ENCODE peak calls at places on chromosomes 7 and 10, in four cellular contexts. C is tibial artery, T is heart right ventricle, U is aorta. N is an unnamed sample.

GRCh38 chr7:127392182-127392565 is 334 bp downstream of the ZNF800 start:
- DNase-seq in C (peak; percentile 73), T (no peak), U (peak; percentile 76), N (peak; percentile 57)

GRCh38 chr10:29804025-29804852 is 169.5 kb upstream of the SVIL start:
- DNase-seq in T (no peak), U (peak; percentile 87), C (peak; percentile 82), N (no peak)

GRCh38 chr7:70808876-70809275 is 323.1 kb upstream of the GALNT17 start:
- DNase-seq in U (no peak), C (no peak), T (no peak), N (no peak)

GRCh38 chr10:71203124-71203523 is 9.2 kb upstream of the UNC5B start:
- DNase-seq in C (no peak), T (no peak), U (no peak), N (no peak)

GRCh38 chr7:142592664-142593063 is 156.6 kb upstream of the PRSS1 start:
- DNase-seq in T (no peak), C (no peak), U (no peak), N (no peak)

GRCh38 chr7:5659584-5659983 is 121.9 kb downstream of the RNF216 start:
- DNase-seq in U (no peak), T (no peak), C (no peak), N (no peak)

GRCh38 chr7:106824458-106824857 is 40.6 kb upstream of the PIK3CG start:
- DNase-seq in T (no peak), C (no peak), U (no peak), N (no peak)

GRCh38 chr10:99700649-99701048 is 31.3 kb downstream of the COX15 start:
- DNase-seq in C (no peak), T (no peak), U (no peak), N (no peak)

GRCh38 chr7:1058821-1059199 is 14.5 kb downstream of the GPR146 start:
- DNase-seq in U (no peak), T (no peak), C (no peak), N (no peak)

GRCh38 chr10:80397014-80397413 is 11.3 kb upstream of the PRXL2A start:
- DNase-seq in T (no peak), C (no peak), U (no peak), N (no peak)

GRCh38 chr10:33252324-33252723 is 82.1 kb downstream of the NRP1 start:
- DNase-seq in C (no peak), U (no peak), T (no peak), N (no peak)

GRCh38 chr7:103560136-103560535 is 114.1 kb upstream of the SLC26A5 start:
- DNase-seq in C (no peak), U (no peak), T (no peak), N (no peak)

GRCh38 chr10:59337254-59337653 is 25.1 kb downstream of the FAM13C start:
- DNase-seq in U (no peak), T (no peak), C (peak; percentile 73), N (no peak)

GRCh38 chr7:30157217-30157616 is 22.4 kb downstream of the MTURN start:
- DNase-seq in U (no peak), T (no peak), C (no peak), N (no peak)

GRCh38 chr10:80504158-80504811 is 33.4 kb upstream of the SH2D4B start:
- DNase-seq in T (no peak), U (no peak), C (no peak), N (no peak)

GRCh38 chr10:6237189-6237496 is 34.4 kb downstream of the PFKFB3 start:
- DNase-seq in C (no peak), U (no peak), T (no peak), N (no peak)

GRCh38 chr10:123348721-123349120 is 194.5 kb downstream of the BUB3 start:
- DNase-seq in C (no peak), U (no peak), T (no peak), N (no peak)

GRCh38 chr7:118214051-118214832 is 10.3 kb upstream of the ANKRD7 start:
- DNase-seq in C (peak; percentile 80), U (peak; percentile 83), T (peak; percentile 79), N (peak; percentile 28)

GRCh38 chr10:43390791-43391190 is 18.2 kb downstream of the HNRNPF start:
- DNase-seq in U (peak; percentile 25), T (no peak), C (no peak), N (no peak)

GRCh38 chr7:756928-757560 is 30.0 kb upstream of the PRKAR1B start:
- DNase-seq in T (no peak), U (no peak), C (peak; percentile 57), N (no peak)

GRCh38 chr7:102093599-102094001 is 193.1 kb upstream of the SH2B2 start:
- DNase-seq in C (no peak), U (no peak), T (no peak), N (no peak)

GRCh38 chr7:96116173-96116572 is 205.7 kb downstream of the SLC25A13 start:
- DNase-seq in T (no peak), U (no peak), C (no peak), N (no peak)

GRCh38 chr7:148987751-148988512 is 40.4 kb downstream of the PDIA4 start:
- DNase-seq in C (peak; percentile 43), T (no peak), U (no peak), N (no peak)

GRCh38 chr7:106752345-106752744 is 91.4 kb upstream of the CCDC71L start:
- DNase-seq in T (no peak), U (no peak), C (no peak), N (no peak)

GRCh38 chr7:140983802-140984201 is 30.9 kb downstream of the MRPS33 start:
- DNase-seq in C (no peak), T (no peak), U (no peak), N (no peak)

GRCh38 chr7:33423646-33424020 is 294.3 kb downstream of the BBS9 start:
- DNase-seq in C (no peak), T (no peak), U (no peak), N (no peak)

GRCh38 chr7:101442426-101443070 is 79.9 kb downstream of the COL26A1 start:
- DNase-seq in T (no peak), C (no peak), U (no peak), N (no peak)

GRCh38 chr7:25496394-25497103 is 268.3 kb upstream of the NPVF start:
- DNase-seq in U (no peak), T (no peak), C (no peak), N (no peak)

GRCh38 chr10:64558094-64558870 is 1037.1 kb downstream of the REEP3 start:
- DNase-seq in C (no peak), T (no peak), U (no peak), N (no peak)

GRCh38 chr7:70782729-70783290 is 349.1 kb upstream of the GALNT17 start:
- DNase-seq in U (no peak), T (no peak), C (no peak), N (no peak)

GRCh38 chr7:14934831-14935230 is 32.3 kb upstream of the DGKB start:
- DNase-seq in T (no peak), C (no peak), U (no peak), N (no peak)

GRCh38 chr10:49739426-49739825 is 22.7 kb downstream of the OGDHL start:
- DNase-seq in U (no peak), T (no peak), C (peak; percentile 60), N (no peak)

GRCh38 chr10:43700306-43700705 is 51.6 kb upstream of the ZNF32 start:
- DNase-seq in T (no peak), C (no peak), U (no peak), N (no peak)

GRCh38 chr7:136993377-136993776 is 124.9 kb downstream of the CHRM2 start:
- DNase-seq in C (no peak), U (no peak), T (no peak), N (no peak)

GRCh38 chr10:124032982-124033886 is 60.2 kb downstream of the CHST15 start:
- DNase-seq in U (peak; percentile 27), T (no peak), C (no peak), N (no peak)

GRCh38 chr7:155062431-155062830 is 7.7 kb upstream of the HTR5A start:
- DNase-seq in U (no peak), C (no peak), T (no peak), N (no peak)

GRCh38 chr10:17348111-17349008 is 106.0 kb downstream of the ST8SIA6 start:
- DNase-seq in T (peak; percentile 68), C (peak; percentile 70), U (peak; percentile 67), N (no peak)

GRCh38 chr7:131431289-131431688 is 103.6 kb downstream of the MKLN1 start:
- DNase-seq in C (no peak), U (no peak), T (no peak), N (no peak)

GRCh38 chr7:35012155-35012554 is 25.1 kb downstream of the DPY19L1 start:
- DNase-seq in C (no peak), U (no peak), T (no peak), N (no peak)

GRCh38 chr7:76425156-76425555 is 406 bp downstream of the ZP3 start:
- DNase-seq in T (no peak), C (peak; percentile 56), U (peak; percentile 35), N (no peak)

GRCh38 chr7:2380461-2380860 is 22.9 kb upstream of the CHST12 start:
- DNase-seq in T (no peak), U (no peak), C (no peak), N (no peak)
- H3K9me3 ChIP-seq in T (no peaks in the 10 kb centered on the region), U (no peaks in the 10 kb centered on the region), C (no peaks in the 10 kb centered on the region), N (no peaks in the 10 kb centered on the region)

GRCh38 chr7:157973971-157974677 is 613.5 kb downstream of the PTPRN2 start:
- DNase-seq in T (no peak), C (peak; percentile 56), U (no peak), N (no peak)
- H3K9me3 ChIP-seq in T (no peaks in the 10 kb centered on the region), C (peaks cover 20% of the 10 kb centered on the region), U (peaks cover 7% of the 10 kb centered on the region), N (no peaks in the 10 kb centered on the region)

GRCh38 chr10:48502791-48503190 is 102.1 kb downstream of the ARHGAP22 start:
- DNase-seq in U (no peak), T (no peak), C (no peak), N (no peak)

GRCh38 chr10:48503293-48503911 is 101.5 kb downstream of the ARHGAP22 start:
- DNase-seq in U (no peak), T (no peak), C (peak; percentile 31), N (no peak)

GRCh38 chr10:48501806-48502771 is 102.8 kb downstream of the ARHGAP22 start:
- DNase-seq in T (no peak), U (no peak), C (peak; percentile 23), N (no peak)

GRCh38 chr10:48498940-48499510 is 105.8 kb downstream of the ARHGAP22 start:
- DNase-seq in U (no peak), T (no peak), C (peak; percentile 56), N (no peak)

DNA sequence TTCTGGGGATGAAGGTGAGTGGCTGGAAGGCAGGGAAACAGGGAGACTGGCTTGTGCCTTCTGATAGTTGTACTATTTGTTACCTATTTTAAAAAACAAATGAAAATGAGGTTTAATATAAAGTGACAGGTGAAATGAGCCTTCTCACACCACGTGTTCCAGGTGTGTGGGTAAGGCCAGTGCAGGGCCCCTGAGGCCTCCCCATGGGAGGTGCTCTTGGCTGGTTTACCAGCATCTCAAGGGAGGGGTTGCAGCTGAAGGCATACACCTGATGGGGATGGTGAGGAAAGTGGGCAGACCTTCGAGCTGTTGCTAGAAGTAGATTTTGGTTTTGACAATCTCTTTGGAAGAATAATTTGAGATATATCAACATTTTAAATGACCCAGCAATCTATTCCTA is 103.6 kb downstream of the ARHGAP22 start:
- DNase-seq in T (no peak), C (no peak), U (no peak), N (no peak)
- H3K9me3 ChIP-seq in T (no peaks in the 10 kb centered on the region), C (no peaks in the 10 kb centered on the region), U (no peaks in the 10 kb centered on the region), N (no peaks in the 10 kb centered on the region)

GRCh38 chr10:130767116-130767730 is 544.3 kb downstream of the TCERG1L start:
- DNase-seq in U (no peak), T (no peak), C (peak; percentile 45), N (no peak)

GRCh38 chr10:130766716-130767115 is 544.8 kb downstream of the TCERG1L start:
- DNase-seq in T (no peak), C (peak; percentile 20), U (no peak), N (no peak)

GRCh38 chr10:130763491-130763890 is 548.0 kb downstream of the TCERG1L start:
- DNase-seq in C (peak; percentile 38), T (no peak), U (no peak), N (no peak)

GRCh38 chr10:130764651-130765050 is 546.9 kb downstream of the TCERG1L start:
- DNase-seq in C (peak; percentile 48), T (no peak), U (no peak), N (no peak)

GRCh38 chr10:130766071-130766470 is 545.5 kb downstream of the TCERG1L start:
- DNase-seq in C (peak; percentile 42), U (no peak), T (no peak), N (no peak)
- H3K9me3 ChIP-seq in C (peaks cover 9% of the 10 kb centered on the region), U (peaks cover 5% of the 10 kb centered on the region), T (no peaks in the 10 kb centered on the region), N (no peaks in the 10 kb centered on the region)